ENCODE peak calls at places on chromosomes 16 and 17, in five cellular contexts. One of them, this sample, is unnamed.

GRCh38 chr17:29625037-29625750 is 2.5 kb upstream of the CORO6 start:
- DNase-seq in lower leg skin: no peak
- DNase-seq in heart left ventricle: no peak
- DNase-seq in prostate gland: no peak
- DNase-seq in breast epithelium: no peak
- DNase-seq in this sample: no peak

GRCh38 chr17:50055426-50056216 is at the start of gene ITGA3:
- DNase-seq in lower leg skin: peak
- DNase-seq in heart left ventricle: peak
- DNase-seq in breast epithelium: peak
- DNase-seq in prostate gland: peak
- DNase-seq in this sample: peak

GRCh38 chr17:68511254-68511670 is 968 bp upstream of the PRKAR1A start:
- DNase-seq in lower leg skin: peak
- DNase-seq in breast epithelium: peak
- DNase-seq in heart left ventricle: no peak
- DNase-seq in prostate gland: peak
- DNase-seq in this sample: no peak

GRCh38 chr16:77171750-77172635 is 19.0 kb upstream of the MON1B start:
- DNase-seq in prostate gland: peak
- DNase-seq in heart left ventricle: no peak
- DNase-seq in lower leg skin: no peak
- DNase-seq in breast epithelium: no peak
- DNase-seq in this sample: no peak

GRCh38 chr16:16780588-16780987 is 401.6 kb downstream of the NPIPA7 start:
- DNase-seq in heart left ventricle: no peak
- DNase-seq in lower leg skin: no peak
- DNase-seq in breast epithelium: no peak
- DNase-seq in prostate gland: no peak
- DNase-seq in this sample: no peak

GRCh38 chr16:11781773-11782172 is 15.3 kb downstream of the ZC3H7A start:
- DNase-seq in prostate gland: peak
- DNase-seq in heart left ventricle: no peak
- DNase-seq in breast epithelium: no peak
- DNase-seq in lower leg skin: no peak
- DNase-seq in this sample: no peak

GRCh38 chr16:84299734-84300440 is 5.2 kb downstream of the WFDC1 start:
- DNase-seq in heart left ventricle: no peak
- DNase-seq in breast epithelium: no peak
- DNase-seq in prostate gland: no peak
- DNase-seq in lower leg skin: no peak
- DNase-seq in this sample: no peak

GRCh38 chr17:68694791-68695485 is 93.8 kb upstream of the FAM20A start:
- DNase-seq in heart left ventricle: no peak
- DNase-seq in prostate gland: no peak
- DNase-seq in lower leg skin: no peak
- DNase-seq in breast epithelium: no peak
- DNase-seq in this sample: no peak

GRCh38 chr16:57012353-57012752 is 23.0 kb downstream of the NLRC5 start:
- DNase-seq in breast epithelium: no peak
- DNase-seq in heart left ventricle: no peak
- DNase-seq in prostate gland: no peak
- DNase-seq in lower leg skin: no peak
- DNase-seq in this sample: no peak

GRCh38 chr17:2792541-2793169 is 3.6 kb upstream of the RAP1GAP2 start:
- DNase-seq in lower leg skin: no peak
- DNase-seq in heart left ventricle: no peak
- DNase-seq in prostate gland: no peak
- DNase-seq in breast epithelium: no peak
- DNase-seq in this sample: no peak

GRCh38 chr16:17002557-17002956 is 468.2 kb downstream of the XYLT1 start:
- DNase-seq in lower leg skin: no peak
- DNase-seq in prostate gland: no peak
- DNase-seq in breast epithelium: no peak
- DNase-seq in heart left ventricle: no peak
- DNase-seq in this sample: no peak

GRCh38 chr16:1019234-1019933 is 37.8 kb downstream of the SOX8 start:
- DNase-seq in lower leg skin: no peak
- DNase-seq in breast epithelium: no peak
- DNase-seq in prostate gland: no peak
- DNase-seq in heart left ventricle: no peak
- DNase-seq in this sample: peak

GRCh38 chr17:62875296-62875695 is 67.2 kb upstream of the MARCHF10 start:
- DNase-seq in lower leg skin: no peak
- DNase-seq in prostate gland: no peak
- DNase-seq in heart left ventricle: no peak
- DNase-seq in breast epithelium: no peak
- DNase-seq in this sample: no peak

GRCh38 chr16:78939600-78939999 is 660.9 kb downstream of the MAF start:
- DNase-seq in prostate gland: no peak
- DNase-seq in heart left ventricle: no peak
- DNase-seq in breast epithelium: no peak
- DNase-seq in lower leg skin: no peak
- DNase-seq in this sample: no peak

GRCh38 chr16:30010817-30011504 is at the start of gene DOC2A:
- DNase-seq in breast epithelium: no peak
- DNase-seq in lower leg skin: no peak
- DNase-seq in prostate gland: no peak
- DNase-seq in heart left ventricle: no peak
- DNase-seq in this sample: no peak

GRCh38 chr16:12470311-12471229 is 333.1 kb downstream of the CPPED1 start:
- DNase-seq in lower leg skin: no peak
- DNase-seq in heart left ventricle: peak
- DNase-seq in prostate gland: no peak
- DNase-seq in breast epithelium: no peak
- DNase-seq in this sample: peak

GRCh38 chr16:15502041-15502725 is 67.8 kb downstream of the BMERB1 start:
- DNase-seq in lower leg skin: no peak
- DNase-seq in breast epithelium: no peak
- DNase-seq in prostate gland: no peak
- DNase-seq in heart left ventricle: no peak
- DNase-seq in this sample: no peak

GRCh38 chr17:30230596-30231125 is 4.8 kb downstream of the SLC6A4 start:
- DNase-seq in lower leg skin: no peak
- DNase-seq in prostate gland: no peak
- DNase-seq in breast epithelium: no peak
- DNase-seq in heart left ventricle: no peak
- DNase-seq in this sample: no peak

GRCh38 chr17:61260061-61260797 is 139.4 kb upstream of the TBX2 start:
- DNase-seq in prostate gland: no peak
- DNase-seq in heart left ventricle: no peak
- DNase-seq in breast epithelium: no peak
- DNase-seq in lower leg skin: no peak
- DNase-seq in this sample: no peak

GRCh38 chr16:11972128-11972527 is 4.4 kb upstream of the SNX29 start:
- DNase-seq in heart left ventricle: no peak
- DNase-seq in lower leg skin: no peak
- DNase-seq in breast epithelium: no peak
- DNase-seq in prostate gland: no peak
- DNase-seq in this sample: no peak

GRCh38 chr16:73058221-73058615 is 10.3 kb upstream of the ZFHX3 start:
- DNase-seq in breast epithelium: no peak
- DNase-seq in heart left ventricle: peak
- DNase-seq in prostate gland: no peak
- DNase-seq in lower leg skin: no peak
- DNase-seq in this sample: peak

GRCh38 chr17:72123496-72123963 is 2.7 kb downstream of the SOX9 start:
- DNase-seq in heart left ventricle: no peak
- DNase-seq in prostate gland: no peak
- DNase-seq in lower leg skin: no peak
- DNase-seq in breast epithelium: no peak
- DNase-seq in this sample: no peak

GRCh38 chr17:72123964-72124791 is 3.4 kb downstream of the SOX9 start:
- DNase-seq in lower leg skin: no peak
- DNase-seq in heart left ventricle: no peak
- DNase-seq in prostate gland: no peak
- DNase-seq in breast epithelium: no peak
- DNase-seq in this sample: peak

GRCh38 chr17:72125226-72125651 is 4.4 kb downstream of the SOX9 start:
- DNase-seq in breast epithelium: no peak
- DNase-seq in heart left ventricle: no peak
- DNase-seq in lower leg skin: no peak
- DNase-seq in prostate gland: no peak
- DNase-seq in this sample: peak

GRCh38 chr17:72125742-72126141 is 4.9 kb downstream of the SOX9 start:
- DNase-seq in lower leg skin: no peak
- DNase-seq in heart left ventricle: no peak
- DNase-seq in prostate gland: no peak
- DNase-seq in breast epithelium: no peak
- DNase-seq in this sample: no peak

DNA sequence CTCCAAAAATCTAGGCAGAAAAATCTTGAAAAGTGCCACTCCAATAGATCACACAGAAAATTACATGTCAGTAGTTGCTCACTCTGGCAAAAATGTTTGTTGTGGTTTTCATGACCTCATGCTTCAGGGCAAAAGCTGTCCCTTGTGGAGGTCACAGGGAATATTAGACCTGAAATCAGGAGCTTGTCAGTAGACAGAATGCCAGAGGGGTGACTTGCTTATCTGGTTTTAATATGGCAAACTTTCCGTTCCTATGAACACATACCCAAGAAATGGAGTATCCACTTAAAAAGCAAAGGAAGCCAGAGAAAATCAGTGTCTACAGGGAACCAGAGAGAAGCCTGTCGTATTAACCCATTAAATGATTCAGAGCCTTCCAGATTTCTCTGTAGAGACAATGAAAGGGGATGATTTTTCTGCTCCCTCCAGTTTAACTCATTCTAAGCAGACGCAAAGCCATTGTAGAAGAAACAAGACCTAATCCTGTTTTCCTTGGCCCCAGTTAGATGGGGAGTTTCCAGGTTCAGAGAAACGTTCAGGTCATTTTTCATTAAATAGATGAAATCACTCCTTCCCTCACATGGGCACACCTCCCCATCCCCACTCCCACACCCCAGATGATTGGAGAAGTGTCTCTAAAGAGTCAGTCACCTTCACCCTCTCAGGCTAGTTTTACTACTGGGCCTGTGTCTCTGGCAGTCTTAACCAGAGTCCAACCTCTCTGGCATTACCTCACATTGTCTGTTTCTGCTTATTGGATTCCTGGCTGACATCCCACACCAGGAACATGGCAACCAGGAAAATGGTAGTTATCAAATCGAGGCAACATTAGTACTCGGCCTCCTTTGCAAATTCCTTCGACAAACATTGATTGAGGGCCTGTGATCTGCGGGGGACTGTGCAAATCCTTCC is 6.0 kb downstream of the SOX9 start:
- DNase-seq in breast epithelium: no peak
- DNase-seq in lower leg skin: no peak
- DNase-seq in prostate gland: peak
- DNase-seq in heart left ventricle: no peak
- DNase-seq in this sample: peak
- TF ChIP-seq POLR2A in breast epithelium: no peak
- TF ChIP-seq POLR2A in lower leg skin: no peak
- TF ChIP-seq POLR2A in prostate gland: no peak
- TF ChIP-seq POLR2A in heart left ventricle: no peak
- TF ChIP-seq POLR2A in this sample: no peak

GRCh38 chr16:67208525-67208896 is 9.6 kb downstream of the ELMO3 start:
- DNase-seq in prostate gland: no peak
- DNase-seq in lower leg skin: no peak
- DNase-seq in heart left ventricle: no peak
- DNase-seq in breast epithelium: no peak
- DNase-seq in this sample: no peak
- TF ChIP-seq POLR2A in prostate gland: no peak
- TF ChIP-seq POLR2A in lower leg skin: no peak
- TF ChIP-seq POLR2A in heart left ventricle: no peak
- TF ChIP-seq POLR2A in breast epithelium: no peak
- TF ChIP-seq POLR2A in this sample: no peak

DNA sequence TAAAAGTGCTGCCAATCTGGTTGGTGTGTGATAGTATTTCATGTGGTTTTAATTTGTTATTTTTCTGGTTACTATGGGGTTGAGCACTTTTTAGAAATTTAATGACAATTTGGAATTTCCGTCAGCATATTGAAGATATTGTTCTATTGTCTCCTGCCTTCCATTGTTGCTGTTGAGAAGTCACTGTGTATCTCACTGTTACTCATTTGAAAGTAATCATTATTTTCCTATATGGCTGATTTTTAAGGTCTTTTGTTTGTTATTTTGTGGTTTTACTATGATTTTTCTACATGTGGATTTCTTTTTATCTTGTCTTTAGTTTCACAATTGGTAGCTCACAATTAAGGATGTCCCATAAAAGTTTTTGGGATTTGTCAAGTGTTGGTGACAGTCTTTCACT is 8.2 kb downstream of the KRT26 start:
- DNase-seq in breast epithelium: no peak
- DNase-seq in prostate gland: no peak
- DNase-seq in lower leg skin: no peak
- DNase-seq in heart left ventricle: no peak
- DNase-seq in this sample: no peak
- TF ChIP-seq POLR2A in breast epithelium: no peak
- TF ChIP-seq POLR2A in prostate gland: no peak
- TF ChIP-seq POLR2A in lower leg skin: no peak
- TF ChIP-seq POLR2A in heart left ventricle: no peak
- TF ChIP-seq POLR2A in this sample: no peak

GRCh38 chr16:4694664-4695451 is 1.5 kb downstream of the NUDT16L1 start:
- DNase-seq in heart left ventricle: peak
- DNase-seq in prostate gland: no peak
- DNase-seq in breast epithelium: peak
- DNase-seq in lower leg skin: no peak
- DNase-seq in this sample: no peak

GRCh38 chr16:4695473-4696171 is 2.3 kb downstream of the NUDT16L1 start:
- DNase-seq in prostate gland: no peak
- DNase-seq in breast epithelium: no peak
- DNase-seq in lower leg skin: no peak
- DNase-seq in heart left ventricle: no peak
- DNase-seq in this sample: no peak

GRCh38 chr16:4696905-4697866 is 3.8 kb downstream of the NUDT16L1 start:
- DNase-seq in prostate gland: no peak
- DNase-seq in heart left ventricle: no peak
- DNase-seq in breast epithelium: no peak
- DNase-seq in lower leg skin: no peak
- DNase-seq in this sample: no peak

GRCh38 chr16:4697867-4698291 is 4.5 kb downstream of the NUDT16L1 start:
- DNase-seq in lower leg skin: no peak
- DNase-seq in prostate gland: no peak
- DNase-seq in heart left ventricle: no peak
- DNase-seq in breast epithelium: no peak
- DNase-seq in this sample: no peak

DNA sequence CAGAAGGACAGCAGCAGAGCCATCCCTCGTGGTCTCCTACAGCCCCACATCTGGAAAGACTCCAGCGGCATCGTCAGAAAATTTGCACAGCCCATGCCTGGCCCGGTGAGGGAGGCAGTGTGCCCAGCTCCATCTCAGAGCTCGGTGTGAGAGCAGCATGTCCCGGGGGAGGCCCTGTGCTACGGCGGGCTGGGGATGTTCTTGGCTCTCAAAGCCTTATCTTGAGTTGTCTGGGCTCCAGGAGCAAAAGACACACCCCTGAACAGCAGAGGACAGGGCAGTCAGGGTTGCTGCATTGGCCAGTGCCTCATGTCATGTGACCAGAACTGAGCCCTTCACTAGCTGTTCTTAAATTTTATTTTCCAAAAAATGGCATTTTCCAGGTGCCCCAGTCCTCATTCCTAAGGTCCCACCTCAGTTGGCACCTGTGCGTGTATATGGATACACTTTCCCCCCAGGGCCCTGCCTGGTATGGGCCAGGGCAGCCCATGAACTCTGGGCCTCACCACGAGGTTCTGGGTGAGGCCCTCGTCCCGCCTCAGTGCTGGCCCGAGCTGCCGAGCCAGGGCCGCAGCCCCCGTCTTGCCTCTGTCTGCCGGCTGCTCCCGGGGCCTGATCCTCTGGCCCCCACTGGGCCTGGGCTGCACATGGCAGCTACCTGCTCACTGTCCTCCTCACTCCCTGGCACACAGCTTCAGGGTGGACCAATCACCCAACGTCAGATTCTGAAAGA is 3.0 kb downstream of the NUDT16L1 start:
- DNase-seq in lower leg skin: no peak
- DNase-seq in heart left ventricle: peak
- DNase-seq in prostate gland: no peak
- DNase-seq in breast epithelium: no peak
- DNase-seq in this sample: no peak
- TF ChIP-seq POLR2A in lower leg skin: no peak
- TF ChIP-seq POLR2A in heart left ventricle: no peak
- TF ChIP-seq POLR2A in prostate gland: no peak
- TF ChIP-seq POLR2A in breast epithelium: no peak
- TF ChIP-seq POLR2A in this sample: no peak